ENCODE peak calls at places on chromosome 5, in nine cellular contexts. D is uterus, X is tibial nerve, U is lower leg skin, Z is IMR-90, H is A549, I is heart left ventricle, F is breast epithelium, G is spleen. B is an unnamed sample.
A peak's percentile ranks its signal among the peaks of the same experiment; 100 is the strongest.

GRCh38 chr5:7261049-7261448 is 134.9 kb upstream of the ADCY2 start:
- DNase-seq in I (no peak), F (no peak), U (no peak), X (no peak), Z (no peak), H (peak; percentile 50), D (no peak), G (no peak), B (no peak)

GRCh38 chr5:147712024-147712423 is 70.5 kb downstream of the JAKMIP2 start:
- DNase-seq in X (no peak), Z (no peak), I (no peak), H (no peak), U (no peak), D (no peak), F (no peak), G (no peak), B (no peak)

GRCh38 chr5:125326114-125326513 is 579.7 kb upstream of the ZNF608 start:
- DNase-seq in H (peak; percentile 44), D (peak; percentile 35), Z (peak; percentile 88), G (no peak), I (peak; percentile 36), X (no peak), U (no peak), F (no peak), B (no peak)

GRCh38 chr5:179427676-179428056 is 82.4 kb upstream of the ADAMTS2 start:
- DNase-seq in F (no peak), U (no peak), Z (no peak), H (no peak), I (no peak), X (peak; percentile 8), G (peak; percentile 68), D (no peak), B (no peak)

GRCh38 chr5:62190173-62190572 is 115.8 kb upstream of the KIF2A start:
- DNase-seq in X (no peak), F (no peak), D (no peak), I (no peak), Z (no peak), U (no peak), G (no peak), H (no peak), B (no peak)

GRCh38 chr5:171630047-171630669 is 155.5 kb upstream of the SMIM23 start:
- DNase-seq in F (no peak), X (peak; percentile 20), G (no peak), H (peak; percentile 71), Z (peak; percentile 52), U (no peak), D (no peak), I (peak; percentile 68), B (no peak)

GRCh38 chr5:177133845-177134652 is 476 bp downstream of the NSD1 start:
- DNase-seq in U (no peak), Z (peak; percentile 29), D (peak; percentile 57), X (no peak), F (no peak), G (peak; percentile 93), I (peak; percentile 59), H (peak; percentile 63), B (no peak)

GRCh38 chr5:87829214-87829551 is 416.5 kb upstream of the CCNH start:
- DNase-seq in H (peak; percentile 14), G (no peak), U (peak; percentile 25), D (peak; percentile 70), Z (no peak), F (peak; percentile 29), I (peak; percentile 35), X (peak; percentile 70), B (no peak)

GRCh38 chr5:144742376-144742775 is 571.7 kb downstream of the KCTD16 start:
- DNase-seq in H (no peak), D (no peak), G (no peak), I (no peak), F (no peak), X (no peak), Z (no peak), U (no peak), B (no peak)

GRCh38 chr5:181234455-181235306 is 9.0 kb downstream of the RACK1 start:
- DNase-seq in G (peak; percentile 68), I (no peak), D (no peak), Z (no peak), F (no peak), X (no peak), U (no peak), H (no peak), B (no peak)
- TF ChIP-seq POLR2A in G (no peak), I (no peak), D (no peak), Z (peak; percentile 15), F (no peak), X (no peak), U (no peak), H (peak; percentile 9), B (peak; percentile 68)

GRCh38 chr5:83034552-83035181 is 42.5 kb downstream of the TMEM167A start:
- DNase-seq in H (no peak), I (no peak), Z (no peak), G (no peak), U (no peak), D (no peak), F (no peak), X (no peak), B (no peak)
- TF ChIP-seq POLR2A in H (no peak), I (no peak), Z (no peak), G (no peak), U (no peak), D (no peak), F (no peak), X (no peak), B (no peak)

GRCh38 chr5:150295741-150296486 is 6.3 kb upstream of the CAMK2A start:
- DNase-seq in D (no peak), H (no peak), Z (no peak), F (no peak), G (no peak), X (no peak), I (no peak), U (no peak), B (no peak)

GRCh38 chr5:150291388-150292385 is 2.1 kb upstream of the CAMK2A start:
- DNase-seq in F (no peak), H (no peak), D (no peak), X (no peak), U (no peak), G (no peak), Z (peak; percentile 45), I (no peak), B (no peak)

GRCh38 chr5:150295172-150295611 is 5.6 kb upstream of the CAMK2A start:
- DNase-seq in G (no peak), F (no peak), X (no peak), I (no peak), Z (peak; percentile 81), U (peak; percentile 66), D (peak; percentile 54), H (peak; percentile 44), B (no peak)

GRCh38 chr5:150294551-150295071 is 5.0 kb upstream of the CAMK2A start:
- DNase-seq in F (no peak), Z (no peak), D (no peak), I (no peak), U (no peak), X (no peak), H (no peak), G (no peak), B (no peak)

DNA sequence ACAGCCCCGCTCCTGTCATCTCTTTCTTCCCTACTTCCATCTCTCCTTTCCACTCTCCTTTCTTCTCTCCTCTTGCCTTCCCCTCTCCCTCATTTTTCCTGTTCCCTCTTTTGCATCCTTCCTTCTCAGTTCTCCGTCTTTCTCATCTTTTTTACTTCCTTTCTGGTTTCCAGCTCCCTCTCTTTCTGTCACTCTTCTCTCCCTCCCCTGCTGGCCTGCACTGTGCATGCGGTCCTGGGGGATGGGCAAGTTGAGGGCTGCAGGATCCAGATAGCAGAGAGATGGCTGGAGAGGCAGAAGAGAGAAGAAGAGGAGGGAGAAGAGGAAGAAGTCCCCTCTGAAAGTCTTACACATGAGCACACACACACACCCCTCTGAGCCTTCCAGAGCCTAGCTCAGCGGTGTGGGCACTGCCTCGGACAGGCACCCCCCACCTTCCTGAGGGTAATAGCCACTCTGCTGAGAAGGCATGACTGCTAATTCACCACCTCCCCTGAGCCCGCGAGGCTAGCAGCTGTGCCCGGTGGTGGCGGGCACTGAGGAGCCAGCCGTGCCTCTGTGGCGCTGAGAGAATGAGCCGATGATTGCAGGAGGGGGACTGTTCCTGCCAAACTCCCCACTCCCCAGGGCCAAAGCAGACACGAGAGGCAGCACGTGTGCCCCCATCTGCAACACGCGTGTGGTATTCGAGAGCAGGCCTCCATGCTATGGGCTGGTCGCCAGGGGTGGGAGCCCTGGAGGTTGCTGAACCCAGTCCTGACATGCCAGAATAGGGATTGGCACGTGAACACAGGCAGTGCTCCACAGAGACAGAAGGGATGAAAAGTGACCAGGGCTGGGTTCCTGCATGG is 3.7 kb upstream of the CAMK2A start:
- DNase-seq in I (no peak), G (peak; percentile 62), F (no peak), H (no peak), D (no peak), Z (no peak), U (no peak), X (no peak), B (no peak)
- TF ChIP-seq POLR2A in I (no peak), G (no peak), F (no peak), H (no peak), D (no peak), Z (no peak), U (no peak), X (no peak), B (no peak)

GRCh38 chr5:95823738-95824609 is 1.4 kb upstream of the GLRX start:
- DNase-seq in Z (peak; percentile 97), D (peak; percentile 86), U (peak; percentile 72), X (peak; percentile 41), F (no peak), H (peak; percentile 91), G (peak; percentile 88), I (peak; percentile 66), B (no peak)

GRCh38 chr5:95824747-95825146 is 2.2 kb upstream of the GLRX start:
- DNase-seq in Z (no peak), F (no peak), X (no peak), G (no peak), D (no peak), U (no peak), I (no peak), H (no peak), B (no peak)

GRCh38 chr5:95822408-95823240 is at the start of gene GLRX:
- DNase-seq in U (peak; percentile 83), G (peak; percentile 86), X (peak; percentile 59), Z (peak; percentile 89), H (peak; percentile 81), D (peak; percentile 71), F (peak; percentile 48), I (peak; percentile 76), B (no peak)

GRCh38 chr5:95823241-95823737 is 763 bp upstream of the GLRX start:
- DNase-seq in U (no peak), F (no peak), X (no peak), I (no peak), D (no peak), H (no peak), G (no peak), Z (no peak), B (no peak)

DNA sequence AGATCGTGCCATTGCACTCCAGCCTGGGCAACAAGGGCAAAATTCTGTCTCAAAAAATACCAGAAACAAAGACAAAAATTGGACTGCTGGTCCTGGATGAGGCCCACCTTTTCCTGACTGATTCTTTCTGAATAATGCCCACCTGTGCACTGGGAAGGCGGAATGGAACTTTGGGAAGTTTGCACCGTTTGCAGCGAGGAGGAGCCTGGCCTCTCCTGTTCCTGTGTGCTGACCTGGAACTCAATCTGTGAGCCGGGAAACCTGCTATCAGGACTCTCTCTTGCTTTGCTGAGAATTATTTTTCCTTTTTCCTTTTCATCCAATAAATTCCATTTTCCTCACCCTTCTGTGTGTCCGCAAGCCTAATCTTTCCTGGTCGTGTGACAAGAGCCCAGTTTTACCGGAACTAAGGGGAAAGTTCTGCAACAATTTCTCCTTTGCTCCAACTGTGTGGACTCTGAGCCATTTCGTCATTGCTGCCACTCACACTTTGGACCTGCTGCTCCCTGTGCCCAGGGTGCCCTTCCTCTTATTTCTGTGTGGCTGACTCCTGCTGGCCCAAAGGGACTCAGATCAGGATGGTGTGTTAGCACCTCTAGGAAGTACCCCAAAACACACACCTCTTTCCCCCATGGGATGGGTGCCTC is 4.5 kb upstream of the GLRX start:
- DNase-seq in I (no peak), H (no peak), U (no peak), F (no peak), Z (no peak), X (no peak), G (no peak), D (no peak), B (no peak)
- TF ChIP-seq POLR2A in I (no peak), H (no peak), U (no peak), F (no peak), Z (no peak), X (no peak), G (no peak), D (no peak), B (no peak)

B was measured in GM12891.